ENCODE peak calls at places on chromosomes 5 and 9, in seven cellular contexts. P, F, C, U, I, R and Q are unnamed samples. For H3K27me3 and H4K20me1, the result is how much of the 10 kb centered on the place peaks cover.

GRCh38 chr9:87256973-87257372 is 240.7 kb upstream of the DAPK1 start:
- DNase-seq in P (no peak), U (peak), C (no peak), F (no peak), I (no peak), R (no peak), Q (no peak)

GRCh38 chr9:83701769-83702168 is 6.0 kb downstream of the UBQLN1 start:
- DNase-seq in U (peak), C (peak), F (peak), R (no peak), I (no peak), P (no peak), Q (peak)

GRCh38 chr9:83992407-83992806 is 11.8 kb downstream of the RMI1 start:
- DNase-seq in R (no peak), I (peak), U (peak), C (no peak), P (no peak), F (peak), Q (no peak)

GRCh38 chr5:6749026-6749716 is 35.9 kb downstream of the TENT4A start:
- DNase-seq in F (no peak), P (no peak), R (no peak), C (no peak), I (no peak), U (no peak), Q (no peak)

GRCh38 chr9:110767559-110768063 is 99.0 kb downstream of the MUSK start:
- DNase-seq in C (peak), U (peak), I (no peak), P (no peak), F (no peak), R (no peak), Q (no peak)

GRCh38 chr9:116791314-116791713 is 104.2 kb downstream of the TRIM32 start:
- DNase-seq in U (no peak), I (no peak), F (no peak), R (no peak), P (no peak), C (no peak), Q (no peak)

GRCh38 chr9:31839273-31839672 is 545.2 kb upstream of the ACO1 start:
- DNase-seq in F (peak), I (peak), P (no peak), R (no peak), C (no peak), U (no peak), Q (peak)

GRCh38 chr5:56950626-56951130 is 1.2 kb downstream of the MIER3 start:
- DNase-seq in U (peak), P (peak), I (peak), R (peak), F (peak), C (peak), Q (peak)

GRCh38 chr9:95053611-95054440 is 263.7 kb downstream of the FANCC start:
- DNase-seq in P (no peak), I (no peak), C (no peak), R (no peak), U (peak), F (no peak), Q (no peak)

GRCh38 chr9:116280529-116280928 is 126.9 kb downstream of the PAPPA start:
- DNase-seq in C (peak), I (no peak), U (no peak), R (no peak), F (peak), P (no peak), Q (no peak)

GRCh38 chr5:92328584-92329259 is 945.6 kb upstream of the ARRDC3 start:
- DNase-seq in F (no peak), R (no peak), U (no peak), P (no peak), C (no peak), I (no peak), Q (no peak)

GRCh38 chr9:20312732-20313131 is 309.6 kb downstream of the MLLT3 start:
- DNase-seq in I (no peak), U (peak), P (no peak), F (peak), R (no peak), C (peak), Q (no peak)

GRCh38 chr5:168239325-168239724 is 52.1 kb upstream of the WWC1 start:
- DNase-seq in I (no peak), R (no peak), F (no peak), C (no peak), U (no peak), P (no peak), Q (peak)

GRCh38 chr9:106420511-106420944 is 442.4 kb upstream of the ZNF462 start:
- DNase-seq in C (peak), P (no peak), U (no peak), F (peak), I (no peak), R (no peak), Q (no peak)

GRCh38 chr9:88387733-88388202 is 476 bp upstream of the SPIN1 start:
- DNase-seq in I (peak), C (peak), R (no peak), U (peak), F (peak), P (peak), Q (peak)

GRCh38 chr9:92196909-92197308 is 81.7 kb upstream of the SPTLC1 start:
- DNase-seq in U (peak), P (no peak), R (no peak), F (no peak), I (peak), C (peak), Q (no peak)

GRCh38 chr9:76818271-76818670 is 54.0 kb downstream of the PCA3 start:
- DNase-seq in U (peak), I (peak), R (no peak), P (peak), F (peak), C (peak), Q (no peak)

GRCh38 chr5:134642931-134643530 is 5.6 kb upstream of the SEC24A start:
- DNase-seq in U (peak), F (no peak), R (no peak), P (no peak), C (no peak), I (no peak), Q (no peak)

GRCh38 chr5:34684281-34684979 is 28.3 kb downstream of the RAI14 start:
- DNase-seq in I (peak), R (no peak), C (peak), P (peak), U (peak), F (peak), Q (peak)

GRCh38 chr9:137787376-137787775 is 90.2 kb upstream of the CACNA1B start:
- DNase-seq in R (no peak), C (no peak), F (no peak), I (no peak), U (no peak), P (no peak), Q (no peak)

GRCh38 chr9:27586200-27586599 is 12.9 kb upstream of the C9orf72 start:
- DNase-seq in C (no peak), R (no peak), F (no peak), I (no peak), U (no peak), P (no peak), Q (no peak)

GRCh38 chr5:76688836-76689235 is 27.1 kb upstream of the F2R start:
- DNase-seq in R (no peak), F (peak), U (peak), P (no peak), I (no peak), C (no peak), Q (no peak)

GRCh38 chr9:2681981-2682380 is 35.3 kb upstream of the KCNV2 start:
- DNase-seq in C (no peak), F (no peak), U (no peak), I (no peak), R (no peak), P (no peak), Q (no peak)

GRCh38 chr5:154087260-154087659 is 48.5 kb downstream of the MFAP3 start:
- DNase-seq in P (no peak), R (no peak), C (no peak), F (no peak), I (no peak), U (peak), Q (no peak)

GRCh38 chr9:38732849-38733248 is 12.9 kb upstream of the FAM240B start:
- DNase-seq in R (no peak), U (no peak), P (no peak), C (no peak), F (no peak), I (no peak), Q (no peak)
- H3K4me3 ChIP-seq in R (no peak), U (no peak), P (no peak), C (no peak), F (no peak), I (no peak), Q (no peak)

GRCh38 chr5:80140496-80140895 is 105.3 kb downstream of the THBS4 start:
- DNase-seq in I (no peak), P (no peak), U (no peak), F (no peak), R (no peak), C (no peak), Q (no peak)
- H3K27me3 ChIP-seq in I (under half), P (under half), U (under half), F (under half), R (under half), C (under half), Q (under half)

GRCh38 chr9:133369419-133369818 is 6.4 kb downstream of the SURF4 start:
- DNase-seq in R (no peak), C (no peak), U (no peak), P (no peak), F (no peak), I (no peak), Q (no peak)

GRCh38 chr9:133368249-133368881 is 7.5 kb downstream of the SURF4 start:
- DNase-seq in R (no peak), C (no peak), P (no peak), F (no peak), I (no peak), U (peak), Q (no peak)

GRCh38 chr9:133367778-133368177 is 8.1 kb downstream of the SURF4 start:
- DNase-seq in U (no peak), R (no peak), F (no peak), I (no peak), C (no peak), P (no peak), Q (no peak)

GRCh38 chr9:133367221-133367620 is 8.6 kb downstream of the SURF4 start:
- DNase-seq in F (no peak), R (no peak), C (no peak), I (no peak), P (no peak), U (no peak), Q (no peak)

GRCh38 chr9:133366435-133366834 is 9.4 kb downstream of the SURF4 start:
- DNase-seq in P (no peak), R (no peak), F (no peak), C (no peak), U (no peak), I (no peak), Q (no peak)
- H4K20me1 ChIP-seq in P (under half), R (half or more), F (under half), C (half or more), U (half or more), I (half or more), Q (half or more)

GRCh38 chr9:15492485-15493150 is 18.2 kb downstream of the PSIP1 start:
- DNase-seq in U (no peak), R (no peak), I (no peak), C (no peak), F (no peak), P (no peak), Q (peak)

GRCh38 chr9:15485836-15486678 is 24.7 kb downstream of the PSIP1 start:
- DNase-seq in F (peak), P (no peak), U (peak), R (no peak), I (peak), C (no peak), Q (peak)

GRCh38 chr9:15491950-15492349 is 18.8 kb downstream of the PSIP1 start:
- DNase-seq in P (no peak), I (no peak), C (no peak), U (no peak), R (no peak), F (no peak), Q (no peak)
- H3K4me3 ChIP-seq in P (no peak), I (no peak), C (no peak), U (no peak), R (no peak), F (no peak), Q (no peak)

DNA sequence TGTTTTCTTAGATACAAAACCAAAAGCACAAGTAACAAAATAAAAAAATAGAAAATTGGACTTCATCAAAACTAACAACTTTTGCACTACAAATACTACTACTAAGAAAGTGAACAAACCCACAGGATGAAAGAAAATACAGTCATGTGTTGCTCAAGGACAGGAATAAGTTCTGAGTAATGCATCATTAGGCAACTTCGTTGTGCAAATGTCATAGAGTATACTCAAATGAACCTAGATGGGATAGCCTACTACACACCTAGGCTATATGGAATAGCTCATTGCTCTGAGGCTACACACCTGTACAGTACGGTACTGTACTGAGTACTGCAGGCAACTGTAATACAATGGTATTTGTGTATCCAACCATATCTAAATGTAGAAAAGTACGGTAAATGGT is 88.3 kb downstream of the RAPGEF1 start:
- DNase-seq in C (peak), P (no peak), F (peak), U (peak), I (peak), R (no peak), Q (no peak)
- H3K27me3 ChIP-seq in C (under half), P (under half), F (under half), U (under half), I (under half), R (under half), Q (under half)

GRCh38 chr9:36207546-36208012 is 16.9 kb downstream of the CLTA start:
- DNase-seq in C (peak), P (no peak), F (peak), U (peak), I (peak), R (no peak), Q (no peak)
- H4K20me1 ChIP-seq in C (half or more), P (under half), F (under half), U (under half), I (under half), R (under half), Q (half or more)